ENCODE peak calls at places on chromosome 1, in eight cellular contexts. Y is HFF-Myc; R is PC-9; X is dorsolateral prefrontal cortex; Q is CD8-positive, alpha-beta T cell; L is epithelial cell of esophagus; U is NB4; W is fibroblast of pulmonary artery. T is an unnamed sample.

GRCh38 chr1:223084466-223084865 is 58.6 kb downstream of the TLR5 start:
- DNase-seq in R (no peak), X (no peak), L (no peak), U (no peak), Y (no peak), Q (no peak), W (no peak), T (no peak)

GRCh38 chr1:119966020-119966419 is 69.7 kb upstream of the ADAM30 start:
- DNase-seq in L (no peak), X (no peak), W (peak), U (no peak), R (no peak), Q (no peak), Y (no peak), T (peak)

GRCh38 chr1:223707270-223708000 is 4.9 kb upstream of the CAPN2 start:
- DNase-seq in Q (no peak), R (peak), X (no peak), W (peak), U (peak), L (peak), Y (peak), T (peak)

GRCh38 chr1:30984991-30985503 is 76.5 kb upstream of the SDC3 start:
- DNase-seq in L (no peak), R (no peak), Q (no peak), X (no peak), W (no peak), U (no peak), Y (no peak), T (no peak)

GRCh38 chr1:87115317-87115885 is 201.0 kb downstream of the HS2ST1 start:
- DNase-seq in X (no peak), W (peak), U (no peak), L (peak), Q (no peak), R (peak), Y (peak), T (peak)

GRCh38 chr1:202837746-202838145 is 27.0 kb downstream of the PCAT6 start:
- DNase-seq in R (no peak), U (peak), Y (no peak), W (no peak), Q (no peak), X (no peak), L (no peak), T (no peak)

GRCh38 chr1:234517087-234517802 is 38.3 kb upstream of the TARBP1 start:
- DNase-seq in R (no peak), U (no peak), W (no peak), L (no peak), Y (no peak), Q (no peak), X (no peak), T (no peak)

GRCh38 chr1:46461809-46462448 is 27.7 kb upstream of the DMBX1 start:
- DNase-seq in W (no peak), L (no peak), U (no peak), R (no peak), Y (no peak), Q (no peak), X (no peak), T (no peak)

GRCh38 chr1:210072129-210072528 is 134.1 kb downstream of the SYT14 start:
- DNase-seq in W (peak), L (no peak), Y (peak), Q (no peak), X (no peak), U (no peak), R (no peak), T (no peak)

GRCh38 chr1:172507741-172508140 is 25.2 kb upstream of the SUCO start:
- DNase-seq in R (no peak), W (no peak), U (no peak), Y (no peak), Q (no peak), X (no peak), L (no peak), T (no peak)

GRCh38 chr1:43987159-43988022 is 4.0 kb upstream of the CCDC24 start:
- DNase-seq in L (no peak), U (no peak), R (peak), Y (no peak), Q (no peak), W (no peak), X (no peak), T (no peak)

GRCh38 chr1:238119060-238119459 is 228.3 kb upstream of the ZP4 start:
- DNase-seq in Y (no peak), U (no peak), W (no peak), X (no peak), L (no peak), R (no peak), Q (no peak), T (no peak)

GRCh38 chr1:53416264-53416663 is 42.9 kb upstream of the DMRTB1 start:
- DNase-seq in L (no peak), R (no peak), Q (no peak), X (no peak), W (no peak), U (no peak), Y (no peak), T (no peak)

GRCh38 chr1:36309397-36309796 is 3.2 kb downstream of the SH3D21 start:
- DNase-seq in U (no peak), Q (no peak), Y (no peak), R (no peak), W (no peak), X (no peak), L (no peak), T (no peak)

GRCh38 chr1:204124639-204125038 is 27.2 kb downstream of the ETNK2 start:
- DNase-seq in W (no peak), R (no peak), Y (no peak), L (no peak), X (no peak), Q (no peak), U (no peak), T (no peak)

GRCh38 chr1:107964397-107965111 is 426 bp downstream of the VAV3 start:
- DNase-seq in W (peak), X (no peak), Y (no peak), L (peak), Q (peak), U (no peak), R (no peak), T (no peak)

GRCh38 chr1:2382621-2383361 is 8.6 kb downstream of the MORN1 start:
- DNase-seq in X (no peak), R (no peak), W (peak), L (peak), Y (no peak), U (no peak), Q (peak), T (no peak)

DNA sequence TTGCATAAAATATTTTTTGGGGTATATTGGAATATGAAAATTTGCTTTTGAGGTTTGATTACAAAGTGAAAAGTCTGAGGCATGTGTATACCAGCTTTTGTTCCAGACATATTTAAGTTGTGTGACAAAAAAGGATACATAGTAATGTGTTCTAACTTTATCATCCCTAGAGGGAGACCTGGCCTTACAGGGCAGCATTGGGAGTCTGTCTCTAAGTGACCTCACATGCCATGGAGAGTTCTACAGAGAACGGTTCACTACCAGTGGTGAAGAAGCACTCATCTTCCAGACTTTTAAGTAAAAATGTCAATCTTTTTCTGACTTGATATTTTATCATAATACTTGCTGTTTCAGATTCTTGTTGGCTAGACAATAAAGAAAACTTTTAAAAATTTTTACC is 61.0 kb downstream of the VPS13D start:
- DNase-seq in U (no peak), Q (no peak), W (no peak), X (no peak), R (no peak), Y (no peak), L (no peak), T (no peak)
- H3K4me3 ChIP-seq in U (no peak), Q (no peak), W (no peak), X (no peak), R (no peak), Y (no peak), L (no peak), T (no peak)

DNA sequence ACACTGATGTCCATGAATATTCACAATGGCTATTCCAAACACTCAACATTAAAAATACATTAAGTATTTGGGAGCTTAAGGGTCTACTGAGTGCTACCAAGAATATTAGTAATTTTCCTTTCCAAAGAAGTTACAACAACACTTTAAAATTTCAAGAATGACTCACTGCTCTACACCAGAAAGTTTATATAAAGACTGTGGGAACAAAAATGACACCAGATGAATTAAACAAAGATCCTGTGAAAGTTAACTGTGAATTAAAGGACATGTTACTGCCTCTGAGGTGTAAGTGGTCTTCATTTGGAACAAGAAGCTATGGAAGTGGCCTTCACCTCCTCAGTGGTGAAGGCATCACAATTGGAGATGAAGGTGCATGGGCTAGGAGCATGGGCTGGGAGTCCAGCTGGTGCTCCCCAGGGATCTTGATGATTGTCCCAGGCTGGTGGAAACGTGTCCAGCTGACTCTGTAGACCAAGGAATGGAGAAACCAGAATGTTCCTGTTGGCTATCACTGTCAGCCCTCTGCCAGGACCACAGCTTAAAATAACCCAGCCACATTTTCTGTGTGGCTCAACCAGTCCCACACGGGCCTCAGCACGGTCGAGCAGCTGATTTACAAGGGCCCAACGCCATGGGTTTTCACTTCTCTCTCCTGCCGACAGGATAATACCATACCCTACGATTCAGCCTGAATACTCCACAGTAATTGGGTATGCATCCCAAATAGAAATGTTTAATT is 28.8 kb downstream of the TAF5L start:
- DNase-seq in W (peak), X (no peak), U (no peak), Y (no peak), L (no peak), R (no peak), Q (no peak), T (no peak)
- TF ChIP-seq CTCF in W (no peak), X (no peak), U (no peak), Y (no peak), L (no peak), R (no peak), Q (no peak), T (no peak)

DNA sequence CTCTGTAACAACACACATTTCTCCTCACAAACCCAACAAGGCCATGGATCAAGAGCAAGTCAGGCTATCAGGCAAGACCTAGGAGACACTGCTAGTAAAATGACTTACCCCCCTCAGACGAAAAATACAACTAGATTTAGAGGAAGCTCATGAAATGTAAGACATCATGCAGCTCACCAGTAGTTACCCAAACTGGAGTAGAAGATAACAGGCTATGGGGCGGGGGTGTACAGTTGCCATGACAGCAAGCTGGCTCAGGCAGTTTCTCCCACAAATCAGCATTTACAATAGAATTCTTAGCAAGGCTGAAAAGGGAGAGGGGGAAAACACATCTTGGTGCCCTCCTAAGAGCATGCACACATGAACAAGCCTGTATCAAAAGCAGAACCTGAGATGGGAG is 13.9 kb downstream of the TPM3 start:
- DNase-seq in Y (no peak), X (peak), U (peak), R (no peak), L (no peak), W (no peak), Q (no peak), T (no peak)
- H3K4me3 ChIP-seq in Y (no peak), X (no peak), U (peak), R (no peak), L (no peak), W (no peak), Q (no peak), T (no peak)

DNA sequence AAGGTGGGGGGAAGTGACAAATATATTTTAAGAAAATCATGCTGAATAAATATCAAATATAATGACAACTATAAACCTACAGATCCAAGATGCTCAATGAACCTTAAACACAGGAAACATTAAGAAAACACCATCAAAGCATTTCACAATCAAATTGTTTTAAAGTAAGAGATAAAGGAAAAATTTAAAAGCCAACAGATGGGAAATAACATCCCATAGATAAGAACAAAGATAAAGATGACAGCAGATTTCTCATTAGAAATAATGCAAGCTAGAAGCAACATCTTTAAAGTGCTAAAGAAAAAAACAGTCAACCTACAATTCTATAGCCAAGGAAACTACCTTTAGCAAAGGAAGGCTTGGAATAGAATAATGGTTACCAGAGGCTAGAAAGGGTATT is 17.8 kb downstream of the MCOLN3 start:
- DNase-seq in X (no peak), Q (no peak), U (no peak), R (no peak), L (no peak), W (no peak), Y (no peak), T (no peak)
- TF ChIP-seq CTCF in X (no peak), Q (no peak), U (no peak), R (no peak), L (no peak), W (no peak), Y (no peak), T (no peak)

DNA sequence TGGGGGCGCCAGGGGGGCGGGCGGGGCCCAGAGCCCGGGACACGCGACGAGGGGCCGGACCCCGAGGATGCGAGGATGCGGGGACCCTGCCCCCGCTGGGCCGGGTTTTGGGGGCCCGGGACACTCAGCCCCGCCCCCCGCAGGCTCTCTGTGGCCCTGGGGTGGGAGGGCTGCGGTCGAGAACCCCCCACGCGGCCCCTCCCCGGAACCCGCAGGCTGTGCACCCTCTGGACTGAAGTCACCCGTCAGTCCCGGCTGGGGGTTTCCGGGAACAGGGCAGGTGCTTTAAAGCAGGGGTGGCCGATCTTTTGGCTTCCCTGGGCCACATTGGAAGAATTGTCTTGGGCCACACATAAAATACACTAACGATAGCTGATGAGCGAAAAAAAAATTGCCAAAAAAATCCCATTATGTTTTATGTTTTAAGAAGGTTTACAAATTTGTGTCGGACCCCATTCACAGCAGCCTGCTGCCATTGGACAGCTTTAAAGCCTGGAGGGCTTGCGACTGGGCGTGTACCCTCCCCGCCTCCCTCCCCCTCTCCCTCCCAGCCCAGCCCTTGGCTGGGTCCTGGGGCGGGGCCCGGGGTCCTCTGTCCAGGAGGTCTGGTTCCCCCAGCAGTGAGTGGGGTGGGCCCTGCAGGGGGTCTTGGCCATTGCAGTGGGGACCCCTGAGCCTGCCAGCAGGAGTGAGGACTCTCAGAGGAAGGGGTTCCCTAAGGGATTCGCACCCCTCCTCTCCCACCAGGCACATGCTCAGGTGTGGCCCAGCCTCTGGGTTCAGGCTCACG is 21.6 kb upstream of the C1orf159 start:
- DNase-seq in X (no peak), R (no peak), Q (peak), U (peak), Y (no peak), L (no peak), W (no peak), T (no peak)
- H3K4me3 ChIP-seq in X (no peak), R (peak), Q (no peak), U (no peak), Y (no peak), L (no peak), W (no peak), T (no peak)

DNA sequence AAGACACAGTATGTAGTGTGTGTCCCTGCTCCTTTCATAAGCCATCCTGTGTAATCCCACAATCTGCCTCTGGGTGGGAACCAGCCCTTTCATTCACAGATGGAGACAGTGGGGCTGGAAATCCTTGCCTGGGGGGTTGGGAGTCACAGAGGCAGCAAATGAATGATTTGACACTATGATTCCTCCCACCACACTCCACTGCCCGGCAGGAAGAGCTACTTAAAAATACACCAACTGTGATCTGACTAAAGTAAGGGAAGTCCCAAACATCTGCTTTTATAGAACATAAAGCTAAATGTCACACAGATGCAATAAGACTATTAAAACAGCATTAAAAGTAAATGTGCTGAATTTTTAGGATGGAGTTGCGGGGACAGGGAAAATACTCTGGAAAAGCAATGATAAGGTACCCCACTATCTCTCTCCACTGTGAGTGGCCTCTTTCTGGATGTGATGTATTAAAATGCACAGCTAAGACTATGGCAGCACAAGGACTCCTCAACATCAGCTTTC is 4.3 kb downstream of the PARP1 start:
- DNase-seq in Q (no peak), R (no peak), W (peak), U (peak), L (peak), Y (no peak), X (peak), T (no peak)
- TF ChIP-seq CTCF in Q (no peak), R (no peak), W (peak), U (peak), L (no peak), Y (peak), X (peak), T (peak)

GRCh38 chr1:160645386-160646063 is 1.3 kb downstream of the SLAMF1 start:
- DNase-seq in U (no peak), X (no peak), Q (no peak), R (no peak), W (no peak), L (no peak), Y (no peak), T (no peak)
- H3K4me3 ChIP-seq in U (no peak), X (no peak), Q (peak), R (no peak), W (no peak), L (no peak), Y (no peak), T (no peak)

DNA sequence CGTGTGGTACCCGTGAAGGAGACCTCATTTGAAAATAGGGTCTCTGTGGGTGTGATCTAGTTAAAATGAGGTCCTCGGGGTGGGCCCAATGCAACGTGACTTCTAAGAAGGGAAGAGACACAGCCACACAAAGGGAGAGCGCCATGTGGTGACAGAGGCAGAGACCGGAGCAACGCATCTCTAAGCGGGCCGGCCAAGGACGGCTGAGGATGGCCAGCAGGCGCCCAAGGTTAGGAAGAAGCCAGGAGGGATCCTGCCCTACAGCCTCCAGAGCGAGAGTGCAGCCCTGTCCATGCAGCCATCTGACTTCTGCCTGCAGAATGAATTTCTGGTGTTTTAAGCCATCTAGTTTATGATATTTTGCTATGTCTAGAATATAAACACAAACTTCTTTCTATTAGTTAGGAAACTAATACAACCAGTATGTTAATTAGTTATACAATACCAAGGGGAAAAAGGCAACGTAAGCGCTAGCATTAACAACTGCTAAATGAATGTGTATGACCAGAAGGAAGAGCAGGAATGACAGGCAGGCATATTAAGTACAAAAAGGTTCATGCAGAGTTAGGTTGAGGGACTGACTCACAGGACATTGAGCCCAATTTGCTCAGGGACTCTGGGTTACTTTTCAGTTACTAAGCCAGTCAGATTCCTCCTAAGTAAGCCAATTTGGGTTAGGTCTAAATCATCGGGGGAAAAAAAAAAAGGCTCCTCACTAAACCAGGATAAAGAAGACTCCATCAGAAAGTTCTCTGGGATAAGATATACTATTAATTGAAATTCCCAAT is 4.1 kb downstream of the CEP104 start:
- DNase-seq in W (no peak), Q (no peak), Y (no peak), U (no peak), R (no peak), L (no peak), X (no peak), T (no peak)
- TF ChIP-seq CTCF in W (no peak), Q (no peak), Y (no peak), U (no peak), R (no peak), L (no peak), X (no peak), T (no peak)